ENCODE peak calls at places on chromosomes 16 and 17, in seven cellular contexts. S is fibroblast of lung, O is esophagus squamous epithelium, L is gastrocnemius medialis, D is H9, G is transverse colon, F is prostate gland. H is an unnamed sample.
A peak's percentile ranks its signal among the peaks of the same experiment; 100 is the strongest.

GRCh38 chr16:57106767-57107166 is 14.4 kb downstream of the CPNE2 start:
- DNase-seq in O (no peak), D (no peak), L (no peak), F (no peak), S (no peak), G (no peak), H (no peak)

GRCh38 chr17:8312251-8312650 is 2.2 kb downstream of the ARHGEF15 start:
- DNase-seq in L (peak; percentile 3), D (no peak), O (no peak), F (no peak), G (no peak), S (no peak), H (no peak)

GRCh38 chr17:49218941-49219913 is 8.7 kb downstream of the ABI3 start:
- DNase-seq in G (peak; percentile 56), L (no peak), F (no peak), D (peak; percentile 73), O (no peak), S (no peak), H (no peak)

GRCh38 chr17:66466933-66467367 is 164.5 kb downstream of the PRKCA start:
- DNase-seq in O (no peak), F (no peak), G (peak; percentile 22), D (peak; percentile 23), S (peak; percentile 100), L (no peak), H (peak; percentile 64)

GRCh38 chr17:49035470-49036269 is 38.5 kb downstream of the IGF2BP1 start:
- DNase-seq in G (peak; percentile 60), D (peak; percentile 96), O (no peak), L (peak; percentile 18), F (no peak), S (peak; percentile 33), H (peak; percentile 60)

GRCh38 chr16:12341966-12342365 is 365.4 kb downstream of the SNX29 start:
- DNase-seq in F (no peak), D (no peak), O (no peak), S (no peak), L (no peak), G (no peak), H (no peak)

GRCh38 chr16:80743772-80744171 is 60.6 kb downstream of the CDYL2 start:
- DNase-seq in O (no peak), F (no peak), D (no peak), L (no peak), S (peak; percentile 9), G (no peak), H (no peak)

GRCh38 chr16:11155284-11155806 is 100.7 kb downstream of the SOCS1 start:
- DNase-seq in F (no peak), L (no peak), G (no peak), S (peak; percentile 97), D (no peak), O (no peak), H (no peak)

GRCh38 chr17:81298991-81299733 is 4.1 kb upstream of the SLC38A10 start:
- DNase-seq in D (no peak), F (no peak), S (no peak), O (no peak), G (no peak), L (no peak), H (no peak)

GRCh38 chr16:10961231-10961630 is 16.9 kb downstream of the CLEC16A start:
- DNase-seq in D (no peak), F (no peak), O (no peak), S (peak; percentile 96), L (peak; percentile 60), G (no peak), H (peak; percentile 86)

GRCh38 chr16:81863630-81864352 is 84.7 kb downstream of the PLCG2 start:
- DNase-seq in O (no peak), D (peak; percentile 50), L (no peak), G (peak; percentile 50), F (no peak), S (no peak), H (no peak)

DNA sequence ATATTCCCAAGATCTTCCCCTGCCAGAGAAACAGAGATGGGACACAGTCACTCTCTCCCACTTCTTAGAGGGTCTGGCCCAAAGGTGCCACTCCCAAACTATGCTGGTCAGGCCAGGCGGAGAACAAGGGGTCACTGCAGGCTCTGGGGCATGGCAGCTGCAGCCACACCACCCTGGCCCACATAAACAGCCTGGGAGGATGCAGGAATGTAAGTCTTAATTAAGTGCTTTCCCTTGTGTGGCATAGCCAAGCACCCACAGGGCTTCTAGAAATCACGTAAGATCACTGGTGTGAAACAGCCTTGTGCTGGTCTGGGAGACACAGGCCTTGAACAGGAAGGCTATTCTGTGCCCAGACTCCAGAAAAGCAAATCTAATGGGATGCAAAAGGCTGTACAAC is 31.5 kb downstream of the ABCC12 start:
- DNase-seq in S (no peak), O (no peak), G (no peak), D (no peak), F (no peak), L (no peak), H (no peak)
- H3K27ac ChIP-seq in S (no peak overlapping the region), O (no peak overlapping the region), G (no peak overlapping the region), D (no peak overlapping the region), F (no peak overlapping the region), L (no peak overlapping the region), H (no peak overlapping the region)

GRCh38 chr17:82298538-82299421 is 18.6 kb downstream of the CD7 start:
- DNase-seq in L (no peak), D (no peak), G (no peak), F (no peak), O (no peak), S (no peak), H (no peak)

GRCh38 chr17:82299452-82299851 is 18.0 kb downstream of the CD7 start:
- DNase-seq in D (peak; percentile 76), S (no peak), F (no peak), L (no peak), G (no peak), O (no peak), H (no peak)

GRCh38 chr17:82301300-82301915 is 16.0 kb downstream of the CD7 start:
- DNase-seq in L (no peak), G (no peak), S (no peak), F (no peak), D (no peak), O (no peak), H (no peak)

GRCh38 chr17:82300707-82301270 is 16.6 kb downstream of the CD7 start:
- DNase-seq in L (peak; percentile 62), G (peak; percentile 84), D (peak; percentile 83), S (peak; percentile 30), O (no peak), F (peak; percentile 50), H (peak; percentile 65)

DNA sequence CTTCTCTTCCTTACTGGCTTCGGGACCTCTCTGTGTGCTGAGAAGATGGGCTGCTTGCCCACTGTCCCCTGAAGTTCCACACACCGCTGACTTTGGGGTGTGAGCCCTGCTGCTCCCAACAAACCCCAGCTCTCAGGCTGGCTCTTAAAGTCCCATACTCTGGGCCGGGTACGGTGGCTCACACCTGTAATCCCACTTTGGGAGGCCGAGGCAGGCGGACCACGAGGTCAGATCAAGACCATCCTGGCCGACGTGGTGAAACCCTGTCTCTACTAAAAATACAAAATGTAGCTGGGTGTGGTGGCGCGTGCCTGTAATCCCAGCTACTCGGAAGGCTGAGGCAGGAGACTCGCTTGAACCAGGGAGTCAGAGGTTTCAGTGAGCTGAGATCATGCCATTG is 17.2 kb downstream of the CD7 start:
- DNase-seq in O (no peak), F (no peak), L (no peak), S (no peak), D (no peak), G (no peak), H (no peak)
- H3K4me1 ChIP-seq in O (peaks cover 33% of the 10 kb centered on the region), F (peaks cover 15% of the 10 kb centered on the region), L (peaks cover 25% of the 10 kb centered on the region), S (peaks cover 12% of the 10 kb centered on the region), D (no peaks in the 10 kb centered on the region), G (peaks cover 37% of the 10 kb centered on the region), H (peaks cover 33% of the 10 kb centered on the region)

DNA sequence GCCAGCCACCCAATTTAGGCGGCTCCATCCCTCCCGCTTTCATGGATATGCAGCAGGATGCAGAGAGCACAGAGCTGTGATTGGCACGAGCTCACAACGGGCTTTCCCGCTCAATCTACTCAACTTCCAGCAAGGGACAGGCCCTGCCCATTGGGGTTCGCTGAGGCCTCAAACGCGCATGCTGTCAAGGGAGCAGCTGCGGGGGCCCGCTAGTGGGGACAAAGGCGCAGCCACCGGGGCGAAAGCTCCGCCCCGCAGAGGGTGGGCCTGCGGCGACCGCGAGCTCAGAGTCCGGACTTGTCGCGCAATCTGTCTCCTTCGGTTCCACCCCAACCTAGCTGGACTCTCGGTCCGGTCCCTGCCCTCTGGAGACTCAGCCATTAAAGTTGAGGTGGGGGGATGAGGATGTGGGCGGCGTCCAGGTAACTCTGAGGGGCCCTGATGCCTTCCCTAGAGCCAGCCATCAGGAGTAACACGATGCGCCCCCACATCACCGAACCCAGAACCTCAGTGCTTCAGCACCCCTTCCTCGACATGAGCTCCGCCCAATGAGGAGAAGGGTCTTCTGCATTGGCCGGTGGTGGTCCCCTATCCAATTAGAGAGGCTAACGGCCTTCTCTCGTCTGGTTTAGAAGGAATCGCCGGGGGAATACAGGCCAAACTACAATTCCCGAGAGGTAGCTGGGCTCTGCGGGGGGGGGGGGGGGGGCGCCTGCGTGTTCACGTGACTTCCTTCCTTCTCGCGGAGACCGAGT is 489 bp upstream of the NFATC3 start:
- DNase-seq in L (peak; percentile 85), D (peak; percentile 99), G (peak; percentile 92), O (peak; percentile 54), F (peak; percentile 81), S (peak; percentile 72), H (peak; percentile 94)
- TF ChIP-seq CTCF in L (peak; percentile 22), D (no peak), G (no peak), O (peak; percentile 11), F (peak; percentile 22), S (peak; percentile 11), H (no peak)

GRCh38 chr16:27313422-27314160 is at the start of gene IL4R:
- DNase-seq in D (peak; percentile 50), L (peak; percentile 32), S (peak; percentile 75), O (no peak), F (peak; percentile 42), G (peak; percentile 81), H (peak; percentile 84)
- H3K27ac ChIP-seq in D (no peak within 1 kb of the TSS), L (peak within 1 kb of the TSS; percentile 88), S (peak within 1 kb of the TSS; percentile 93), O (peak within 1 kb of the TSS; percentile 97), F (peak within 1 kb of the TSS; percentile 92), G (peak within 1 kb of the TSS; percentile 99), H (peak within 1 kb of the TSS; percentile 90)